ENCODE peak calls at places on chromosomes 2 and 18, in six cellular contexts. I is astrocyte, J is PC-3, T is A549, K is OCI-LY7, O is fibroblast of lung. M is an unnamed sample.

GRCh38 chr2:144421606-144422510 is 98.1 kb downstream of the ZEB2 start:
- DNase-seq in I (no peak), J (no peak), T (no peak), K (no peak), O (no peak), M (peak)

GRCh38 chr18:35710581-35710980 is 129.0 kb downstream of the GALNT1 start:
- DNase-seq in I (peak), J (no peak), T (no peak), K (no peak), O (no peak), M (no peak)

GRCh38 chr2:990970-991369 is 40.3 kb downstream of the SNTG2 start:
- DNase-seq in I (no peak), J (no peak), T (no peak), K (no peak), O (no peak), M (peak)

GRCh38 chr2:112031916-112032582 is 23.0 kb upstream of the TMEM87B start:
- DNase-seq in I (no peak), J (no peak), T (no peak), K (no peak), O (peak), M (no peak)

GRCh38 chr2:1024981-1025380 is 74.3 kb downstream of the SNTG2 start:
- DNase-seq in I (no peak), J (no peak), T (no peak), K (no peak), O (no peak), M (peak)

GRCh38 chr2:101361519-101361918 is 25.8 kb downstream of the CREG2 start:
- DNase-seq in I (no peak), J (peak), T (no peak), K (no peak), O (no peak), M (no peak)

GRCh38 chr18:23143059-23143831 is 8.0 kb downstream of the CABLES1 start:
- DNase-seq in I (no peak), J (peak), T (no peak), K (peak), O (peak), M (peak)

GRCh38 chr18:79685281-79685680 is 5.7 kb downstream of the CTDP1 start:
- DNase-seq in I (no peak), J (no peak), T (no peak), K (no peak), O (no peak), M (peak)

GRCh38 chr2:50135841-50136240 is 896.1 kb downstream of the NRXN1 start:
- DNase-seq in I (no peak), J (no peak), T (no peak), K (no peak), O (no peak), M (no peak)

GRCh38 chr2:238602223-238602945 is 175.7 kb downstream of the ASB1 start:
- DNase-seq in I (no peak), J (no peak), T (no peak), K (no peak), O (peak), M (no peak)

GRCh38 chr18:44996261-44996660 is 315.6 kb downstream of the SETBP1 start:
- DNase-seq in I (no peak), J (no peak), T (no peak), K (no peak), O (no peak), M (no peak)

GRCh38 chr2:220228310-220229006 is 601.0 kb downstream of the SLC4A3 start:
- DNase-seq in I (peak), J (peak), T (peak), K (no peak), O (peak), M (peak)

GRCh38 chr2:239171643-239172042 is 229.2 kb downstream of the HDAC4 start:
- DNase-seq in I (no peak), J (no peak), T (peak), K (no peak), O (no peak), M (no peak)

GRCh38 chr2:217366246-217366645 is 506.4 kb upstream of the TNP1 start:
- DNase-seq in I (no peak), J (no peak), T (no peak), K (no peak), O (no peak), M (no peak)

GRCh38 chr2:216319771-216320170 is 52.5 kb downstream of the MARCHF4 start:
- DNase-seq in I (no peak), J (no peak), T (peak), K (no peak), O (no peak), M (peak)

GRCh38 chr2:236662231-236663160 is 92.9 kb downstream of the ACKR3 start:
- DNase-seq in I (no peak), J (no peak), T (no peak), K (no peak), O (no peak), M (peak)

GRCh38 chr2:23940976-23941605 is 828 bp downstream of the UBXN2A start:
- DNase-seq in I (peak), J (peak), T (no peak), K (peak), O (peak), M (peak)

GRCh38 chr18:23158884-23159820 is 23.9 kb downstream of the CABLES1 start:
- DNase-seq in I (no peak), J (no peak), T (no peak), K (no peak), O (no peak), M (no peak)

GRCh38 chr2:42147641-42148274 is 21.4 kb upstream of the EML4 start:
- DNase-seq in I (peak), J (peak), T (no peak), K (no peak), O (peak), M (peak)

GRCh38 chr2:120460511-120460910 is 114.6 kb downstream of the INHBB start:
- DNase-seq in I (no peak), J (no peak), T (no peak), K (no peak), O (no peak), M (no peak)

GRCh38 chr2:70688427-70688826 is 79.6 kb downstream of the ADD2 start:
- DNase-seq in I (no peak), J (no peak), T (no peak), K (no peak), O (no peak), M (no peak)

GRCh38 chr2:102412199-102412598 is 10.8 kb upstream of the IL18RAP start:
- DNase-seq in I (no peak), J (no peak), T (no peak), K (no peak), O (no peak), M (no peak)

GRCh38 chr2:225889452-225889851 is 489.9 kb downstream of the NYAP2 start:
- DNase-seq in I (peak), J (peak), T (peak), K (peak), O (peak), M (no peak)

GRCh38 chr18:69674921-69675405 is 272.7 kb downstream of the CD226 start:
- DNase-seq in I (no peak), J (no peak), T (no peak), K (no peak), O (no peak), M (no peak)

GRCh38 chr18:46946656-46947282 is 29.4 kb downstream of the KATNAL2 start:
- DNase-seq in I (peak), J (no peak), T (peak), K (no peak), O (peak), M (peak)

GRCh38 chr2:240384711-240385450 is 50.6 kb upstream of the GPC1 start:
- DNase-seq in I (no peak), J (no peak), T (peak), K (no peak), O (no peak), M (peak)

DNA sequence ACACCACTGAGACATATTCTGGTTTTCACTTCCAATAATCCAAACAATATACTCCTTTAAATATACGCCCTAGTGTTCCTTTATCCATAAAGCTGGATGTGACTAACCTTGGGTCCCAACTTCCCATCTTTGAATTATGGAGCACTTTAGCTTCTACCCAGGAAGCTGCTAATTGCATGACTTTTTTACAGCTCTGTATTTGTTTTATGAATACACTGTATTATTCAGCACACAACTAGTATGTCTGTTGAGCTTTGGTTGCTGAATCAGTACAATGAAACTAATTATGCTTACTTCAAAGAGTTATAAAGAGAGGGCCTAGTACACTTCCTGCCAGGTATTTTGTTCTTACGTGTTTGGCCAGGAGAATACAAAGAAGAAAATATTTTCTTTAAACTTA is 118.5 kb downstream of the BAZ2B start:
- DNase-seq in I (no peak), J (peak), T (no peak), K (no peak), O (no peak), M (no peak)
- H3K4me2 ChIP-seq in I (peak), J (peak), T (no peak), K (no peak), O (no peak), M (no peak)

DNA sequence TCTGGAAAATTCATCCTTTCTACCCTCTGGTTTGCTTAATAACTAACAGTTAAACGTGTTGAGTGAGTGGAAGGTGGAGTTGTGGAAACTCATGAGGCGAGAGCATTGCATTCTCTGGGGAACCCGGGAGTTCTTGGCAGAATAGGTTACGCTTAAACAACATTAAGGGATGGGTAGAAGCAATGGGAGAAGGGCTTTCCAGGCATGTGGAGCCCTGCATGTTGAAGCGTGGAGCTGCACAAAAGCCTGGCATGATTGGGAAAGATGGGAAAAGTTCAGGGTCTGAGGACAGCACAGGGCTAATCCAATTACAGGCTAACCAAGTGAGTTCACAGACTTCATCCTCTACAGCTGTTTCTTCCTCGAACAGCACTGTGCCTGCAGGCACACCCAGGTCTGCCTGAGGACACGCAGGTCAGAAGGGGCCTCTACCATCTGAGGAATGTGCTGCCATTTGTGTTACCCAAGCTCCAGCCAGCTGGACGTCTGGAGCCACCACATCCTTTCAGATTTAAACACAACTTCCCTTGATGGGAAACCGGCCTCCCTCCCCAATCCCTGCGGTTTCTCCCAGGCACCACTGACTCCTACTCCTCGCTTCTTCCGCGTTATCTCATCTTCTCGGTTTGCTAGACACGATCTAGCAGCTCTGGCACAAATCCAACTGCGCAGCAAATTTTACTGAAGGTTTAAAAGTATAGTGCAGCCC is 164.2 kb downstream of the ANTXR1 start:
- DNase-seq in I (peak), J (no peak), T (peak), K (no peak), O (peak), M (peak)
- H3K4me2 ChIP-seq in I (peak), J (no peak), T (peak), K (no peak), O (peak), M (peak)

GRCh38 chr18:13836559-13836958 is 12.6 kb downstream of the MC5R start:
- DNase-seq in I (no peak), J (no peak), T (no peak), K (no peak), O (no peak), M (no peak)
- H3K4me2 ChIP-seq in I (no peak), J (no peak), T (peak), K (no peak), O (no peak), M (no peak)

DNA sequence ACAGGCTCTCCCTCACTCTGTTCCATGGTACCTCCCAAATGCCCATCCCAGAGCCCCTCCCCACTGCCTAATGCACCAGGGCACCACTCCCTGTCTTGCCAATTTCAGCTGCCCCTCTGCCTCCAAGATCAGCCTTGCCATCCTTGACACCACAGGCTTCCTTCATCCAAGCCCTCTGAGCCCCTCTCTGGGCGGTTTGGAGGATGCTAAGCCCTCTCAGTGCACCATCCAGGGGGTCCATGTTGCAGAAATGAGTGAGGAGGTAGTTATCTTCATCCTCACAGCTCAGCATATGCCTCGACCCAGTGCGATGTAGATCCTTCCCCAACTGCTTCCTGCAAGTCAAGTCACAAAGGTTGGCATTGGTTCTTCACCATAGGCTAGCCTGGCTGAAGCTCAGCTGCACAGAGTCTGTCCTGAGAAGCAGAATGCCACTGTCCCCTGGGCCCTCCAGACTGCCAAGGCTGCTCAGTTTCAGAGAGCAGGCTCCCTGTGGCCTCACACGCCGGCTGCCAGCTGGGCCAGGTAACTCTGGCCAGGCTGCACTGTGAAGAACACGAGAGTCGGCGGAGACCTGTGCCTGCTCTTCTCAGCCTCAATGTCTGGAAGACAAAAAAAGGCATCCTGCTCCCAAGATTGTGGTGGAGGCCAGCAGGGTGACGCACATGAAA is 9.9 kb upstream of the MAP3K2 start:
- DNase-seq in I (no peak), J (no peak), T (no peak), K (no peak), O (no peak), M (no peak)
- H3K4me2 ChIP-seq in I (peak), J (peak), T (peak), K (no peak), O (no peak), M (peak)

GRCh38 chr2:164984428-164984827 is 29.1 kb upstream of the SLC38A11 start:
- DNase-seq in I (peak), J (peak), T (no peak), K (no peak), O (no peak), M (no peak)
- H3K4me2 ChIP-seq in I (no peak), J (peak), T (peak), K (no peak), O (no peak), M (peak)

DNA sequence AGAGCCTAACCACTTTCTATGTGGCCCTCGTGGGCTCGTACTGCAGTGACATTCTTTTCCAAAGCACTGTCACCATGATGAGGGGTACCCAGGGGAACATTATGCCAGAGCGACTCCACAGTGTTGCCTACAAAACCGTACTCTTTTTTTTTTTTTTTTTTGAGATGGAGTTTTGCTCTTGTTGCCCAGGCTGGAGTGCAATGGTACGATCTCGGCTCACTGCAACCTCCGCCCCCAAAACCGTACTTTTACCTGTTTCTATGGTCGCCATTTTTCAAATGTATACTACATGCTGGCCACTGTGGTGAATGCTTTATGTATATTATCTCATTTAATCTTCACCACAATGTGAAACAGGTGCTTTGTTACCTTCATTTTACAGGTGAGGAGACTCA is 4.3 kb downstream of the PLEK start:
- DNase-seq in I (no peak), J (no peak), T (no peak), K (no peak), O (no peak), M (no peak)
- H3K4me2 ChIP-seq in I (no peak), J (no peak), T (no peak), K (no peak), O (no peak), M (peak)

DNA sequence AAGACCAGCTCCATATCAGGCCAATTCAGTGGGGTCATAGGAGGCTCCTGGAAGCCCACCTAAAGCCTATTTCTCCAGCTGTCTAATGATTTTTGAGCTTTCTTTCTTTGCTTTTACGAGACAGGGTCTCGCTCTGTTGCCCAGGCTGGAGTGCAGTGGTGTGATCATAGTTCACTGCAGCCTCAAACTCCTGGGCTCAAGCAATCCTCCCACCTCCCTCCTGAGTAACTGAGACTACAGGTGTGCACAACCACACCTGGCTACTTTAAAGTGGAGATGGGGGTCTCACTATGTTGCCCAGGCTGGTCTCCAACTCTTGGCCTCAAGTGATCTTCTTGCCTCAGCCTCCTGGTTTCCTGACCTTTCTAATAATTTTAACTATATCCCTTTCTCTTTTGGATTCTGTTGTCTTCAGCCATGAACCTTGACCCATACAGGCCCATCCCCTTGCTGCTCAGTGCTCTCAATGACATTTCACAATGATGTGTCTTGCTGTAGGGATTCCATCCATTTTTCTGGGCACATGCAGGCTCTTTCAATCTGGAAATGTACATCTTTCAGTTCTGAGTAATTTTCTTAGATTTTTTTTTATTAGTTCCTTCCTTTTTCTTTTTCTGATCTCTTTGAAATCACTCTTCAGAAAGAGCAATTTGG is 29.7 kb downstream of the GNLY start:
- DNase-seq in I (no peak), J (no peak), T (no peak), K (no peak), O (no peak), M (peak)
- H3K4me2 ChIP-seq in I (no peak), J (no peak), T (no peak), K (no peak), O (no peak), M (no peak)